ENCODE peak calls at places on chromosomes 4 and X, in nine cellular contexts. T, K, I, R, Z, E, L, B and A are unnamed samples.

GRCh38 chrX:46770817-46771163 is 11.9 kb upstream of the SLC9A7 start:
- DNase-seq in T (no peak), K (no peak), I (peak; percentile 87), R (no peak), Z (no peak), E (no peak), L (peak; percentile 82), B (no peak), A (no peak)

GRCh38 chr4:107721436-107722090 is 1.5 kb upstream of the PAPSS1 start:
- DNase-seq in T (no peak), K (peak; percentile 24), I (no peak), R (peak; percentile 40), Z (no peak), E (no peak), L (no peak), B (no peak), A (peak; percentile 57)

GRCh38 chrX:150972450-150972849 is 10.7 kb upstream of the HMGB3 start:
- DNase-seq in T (no peak), K (no peak), I (no peak), R (no peak), Z (no peak), E (no peak), L (no peak), B (no peak), A (no peak)

GRCh38 chr4:8157944-8158709 is 486 bp downstream of the ABLIM2 start:
- DNase-seq in T (no peak), K (no peak), I (peak; percentile 11), R (no peak), Z (no peak), E (no peak), L (no peak), B (peak; percentile 64), A (no peak)

GRCh38 chr4:68175562-68176155 is 46.0 kb upstream of the TMPRSS11F start:
- DNase-seq in T (no peak), K (no peak), I (peak; percentile 86), R (no peak), Z (no peak), E (peak; percentile 45), L (peak; percentile 54), B (no peak), A (peak; percentile 58)

GRCh38 chr4:174591243-174592021 is 69.1 kb upstream of the HPGD start:
- DNase-seq in T (no peak), K (no peak), I (no peak), R (no peak), Z (no peak), E (no peak), L (no peak), B (no peak), A (no peak)

GRCh38 chrX:108557594-108557993 is 118.0 kb downstream of the COL4A5 start:
- DNase-seq in T (no peak), K (no peak), I (no peak), R (no peak), Z (no peak), E (no peak), L (no peak), B (no peak), A (no peak)

GRCh38 chr4:13920111-13920875 is 292.8 kb upstream of the BOD1L1 start:
- DNase-seq in T (no peak), K (no peak), I (peak; percentile 82), R (no peak), Z (no peak), E (no peak), L (no peak), B (no peak), A (no peak)

GRCh38 chrX:97882306-97882705 is 998.6 kb downstream of the RPA4 start:
- DNase-seq in T (no peak), K (no peak), I (peak; percentile 47), R (no peak), Z (no peak), E (no peak), L (no peak), B (no peak), A (no peak)

GRCh38 chr4:103375278-103375677 is 177.1 kb upstream of the CENPE start:
- DNase-seq in T (no peak), K (no peak), I (peak; percentile 49), R (no peak), Z (no peak), E (no peak), L (peak; percentile 86), B (no peak), A (no peak)

GRCh38 chr4:105859233-105859632 is 36.0 kb upstream of the NPNT start:
- DNase-seq in T (no peak), K (no peak), I (peak; percentile 82), R (no peak), Z (no peak), E (no peak), L (peak; percentile 4), B (no peak), A (no peak)

GRCh38 chrX:48695925-48696300 is 621 bp upstream of the SUV39H1 start:
- DNase-seq in T (no peak), K (no peak), I (peak; percentile 9), R (no peak), Z (no peak), E (no peak), L (no peak), B (no peak), A (no peak)

GRCh38 chr4:176735300-176735699 is 57.4 kb downstream of the VEGFC start:
- DNase-seq in T (no peak), K (no peak), I (peak; percentile 70), R (no peak), Z (no peak), E (no peak), L (peak; percentile 41), B (no peak), A (no peak)

GRCh38 chr4:77564231-77564630 is 41.4 kb upstream of the CXCL13 start:
- DNase-seq in T (no peak), K (peak; percentile 23), I (no peak), R (no peak), Z (no peak), E (peak; percentile 40), L (no peak), B (no peak), A (peak; percentile 28)

GRCh38 chrX:52988985-52989917 is 30.9 kb upstream of the FAM156A start:
- DNase-seq in T (no peak), K (no peak), I (peak; percentile 37), R (no peak), Z (no peak), E (no peak), L (no peak), B (no peak), A (no peak)

GRCh38 chr4:33882246-33882990 is 2361.9 kb downstream of the ARAP2 start:
- DNase-seq in T (no peak), K (no peak), I (peak; percentile 44), R (no peak), Z (no peak), E (no peak), L (no peak), B (no peak), A (no peak)

GRCh38 chrX:48890296-48890925 is 7.2 kb downstream of the TIMM17B start:
- DNase-seq in T (no peak), K (no peak), I (peak; percentile 12), R (no peak), Z (no peak), E (no peak), L (no peak), B (no peak), A (no peak)

GRCh38 chr4:100695039-100695654 is 177.3 kb upstream of the EMCN start:
- DNase-seq in T (no peak), K (no peak), I (no peak), R (no peak), Z (no peak), E (no peak), L (no peak), B (no peak), A (no peak)

GRCh38 chrX:12996934-12997435 is 22.1 kb downstream of the TMSB4X start:
- DNase-seq in T (no peak), K (no peak), I (no peak), R (no peak), Z (no peak), E (no peak), L (no peak), B (no peak), A (no peak)

GRCh38 chr4:168569066-168569908 is 72.4 kb downstream of the PALLD start:
- DNase-seq in T (peak; percentile 41), K (peak; percentile 34), I (no peak), R (no peak), Z (peak; percentile 56), E (no peak), L (no peak), B (no peak), A (peak; percentile 49)
- H3K4me3 ChIP-seq in T (no peak overlapping the region), K (no peak overlapping the region), I (peak overlapping the region; percentile 17), R (no peak overlapping the region), Z (no peak overlapping the region), E (no peak overlapping the region), L (no peak overlapping the region), B (peak overlapping the region; percentile 45), A (no peak overlapping the region)

DNA sequence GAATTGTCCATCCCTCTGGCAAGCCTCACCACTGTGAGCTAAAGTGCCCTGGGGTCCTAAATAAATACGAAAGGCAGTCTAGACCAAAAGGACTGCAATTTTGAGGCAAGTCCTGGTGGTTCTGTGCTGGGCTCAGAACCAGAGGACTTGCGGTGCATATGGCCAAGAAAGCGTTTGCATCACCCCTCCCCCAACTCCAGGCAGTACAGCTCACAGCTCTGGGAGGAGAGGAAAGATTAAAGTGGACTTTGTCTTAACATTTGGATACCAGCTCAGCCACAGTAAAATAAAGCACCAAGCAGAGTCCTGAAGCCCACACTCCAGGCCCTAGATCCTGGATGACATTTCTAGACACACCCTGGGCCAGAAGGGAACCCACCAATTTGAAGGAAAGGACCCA is 24.9 kb downstream of the RNF128 start:
- DNase-seq in T (no peak), K (no peak), I (no peak), R (no peak), Z (no peak), E (no peak), L (no peak), B (no peak), A (no peak)
- H3K4me3 ChIP-seq in T (no peak overlapping the region), K (no peak overlapping the region), I (no peak overlapping the region), R (no peak overlapping the region), Z (no peak overlapping the region), E (no peak overlapping the region), L (no peak overlapping the region), B (no peak overlapping the region), A (no peak overlapping the region)

GRCh38 chrX:295136-295535 is 14.0 kb downstream of the PLCXD1 start:
- DNase-seq in T (peak; percentile 2), K (no peak), I (no peak), R (no peak), Z (peak; percentile 10), E (no peak), L (no peak), B (no peak), A (peak; percentile 12)
- H3K4me3 ChIP-seq in T (no peak overlapping the region), K (no peak overlapping the region), I (no peak overlapping the region), R (no peak overlapping the region), Z (no peak overlapping the region), E (no peak overlapping the region), L (no peak overlapping the region), B (no peak overlapping the region), A (no peak overlapping the region)

DNA sequence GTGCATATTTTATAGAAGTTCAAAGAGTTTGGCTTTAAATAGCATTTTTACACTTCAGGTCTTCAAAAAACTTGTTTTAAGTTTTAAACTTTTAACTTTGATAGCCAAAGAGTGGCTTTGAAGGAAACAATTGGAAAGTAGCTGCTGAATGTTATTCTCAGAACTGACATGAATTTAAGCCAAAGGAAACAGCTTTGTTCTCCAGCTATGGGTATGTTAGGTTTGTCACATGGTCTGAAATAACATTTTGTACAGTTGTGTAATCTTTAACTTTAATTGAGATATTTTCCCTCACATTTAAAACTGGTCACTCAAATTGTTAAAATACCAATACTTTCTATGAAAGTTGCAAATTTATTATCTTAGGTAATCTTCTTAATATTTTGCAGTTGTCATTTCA is 564.7 kb downstream of the IL15 start:
- DNase-seq in T (no peak), K (no peak), I (no peak), R (no peak), Z (no peak), E (no peak), L (no peak), B (no peak), A (no peak)
- H3K4me3 ChIP-seq in T (no peak overlapping the region), K (no peak overlapping the region), I (no peak overlapping the region), R (no peak overlapping the region), Z (no peak overlapping the region), E (no peak overlapping the region), L (no peak overlapping the region), B (no peak overlapping the region), A (no peak overlapping the region)